ENCODE peak calls at places on chromosome 6, in four cellular contexts. I, F, Y and K are unnamed samples.

GRCh38 chr6:104983776-104984175 is 26.9 kb downstream of the LIN28B start:
- DNase-seq in I (no peak), F (no peak), Y (no peak), K (no peak)

GRCh38 chr6:74936886-74937285 is 269.0 kb downstream of the COL12A1 start:
- DNase-seq in I (no peak), F (peak; percentile 82), Y (no peak), K (no peak)

GRCh38 chr6:12729467-12729866 is 12.9 kb downstream of the PHACTR1 start:
- DNase-seq in I (no peak), F (no peak), Y (no peak), K (no peak)

GRCh38 chr6:42904467-42904866 is 11.4 kb upstream of the PTCRA start:
- DNase-seq in I (no peak), F (no peak), Y (no peak), K (no peak)

GRCh38 chr6:135030532-135031178 is 24.0 kb downstream of the HBS1L start:
- DNase-seq in I (no peak), F (peak; percentile 23), Y (no peak), K (no peak)

GRCh38 chr6:7262746-7263335 is 50.2 kb downstream of the SSR1 start:
- DNase-seq in I (no peak), F (no peak), Y (no peak), K (no peak)

GRCh38 chr6:24126586-24127192 is 674 bp downstream of the NRSN1 start:
- DNase-seq in I (no peak), F (peak; percentile 59), Y (no peak), K (peak; percentile 43)

GRCh38 chr6:36760685-36761435 is 63.2 kb downstream of the RAB44 start:
- DNase-seq in I (no peak), F (no peak), Y (no peak), K (peak; percentile 63)

GRCh38 chr6:31734703-31735500 is 1.4 kb downstream of the CLIC1 start:
- DNase-seq in I (no peak), F (peak; percentile 82), Y (peak; percentile 73), K (peak; percentile 6)

GRCh38 chr6:147578159-147578558 is 69.7 kb downstream of the SAMD5 start:
- DNase-seq in I (no peak), F (no peak), Y (no peak), K (no peak)

GRCh38 chr6:15511248-15512125 is 151.3 kb downstream of the DTNBP1 start:
- DNase-seq in I (peak; percentile 82), F (no peak), Y (no peak), K (no peak)

GRCh38 chr6:91299544-91300491 is 712.9 kb upstream of the MAP3K7 start:
- DNase-seq in I (peak; percentile 10), F (no peak), Y (no peak), K (no peak)

GRCh38 chr6:150027806-150028565 is 2.7 kb upstream of the RAET1L start:
- DNase-seq in I (no peak), F (no peak), Y (no peak), K (no peak)

GRCh38 chr6:41664271-41664670 is 26.0 kb downstream of the MDFI start:
- DNase-seq in I (no peak), F (no peak), Y (no peak), K (no peak)

GRCh38 chr6:4291453-4292403 is 156.4 kb upstream of the ECI2 start:
- DNase-seq in I (no peak), F (peak; percentile 71), Y (no peak), K (no peak)

GRCh38 chr6:138465007-138465645 is 34.2 kb downstream of the NHSL1 start:
- DNase-seq in I (no peak), F (peak; percentile 95), Y (no peak), K (no peak)
- H3K27ac ChIP-seq in I (no peak overlapping the region), F (peak overlapping the region; percentile 79), Y (no peak overlapping the region), K (no peak overlapping the region)

GRCh38 chr6:133240511-133241087 is 558 bp upstream of the EYA4 start:
- DNase-seq in I (peak; percentile 59), F (no peak), Y (no peak), K (no peak)
- H3K27ac ChIP-seq in I (peak overlapping the region; percentile 99), F (no peak overlapping the region), Y (no peak overlapping the region), K (peak overlapping the region; percentile 60)

GRCh38 chr6:1470040-1470439 is 80.7 kb downstream of the FOXF2 start:
- DNase-seq in I (no peak), F (no peak), Y (no peak), K (no peak)
- H3K27ac ChIP-seq in I (no peak overlapping the region), F (no peak overlapping the region), Y (no peak overlapping the region), K (no peak overlapping the region)

DNA sequence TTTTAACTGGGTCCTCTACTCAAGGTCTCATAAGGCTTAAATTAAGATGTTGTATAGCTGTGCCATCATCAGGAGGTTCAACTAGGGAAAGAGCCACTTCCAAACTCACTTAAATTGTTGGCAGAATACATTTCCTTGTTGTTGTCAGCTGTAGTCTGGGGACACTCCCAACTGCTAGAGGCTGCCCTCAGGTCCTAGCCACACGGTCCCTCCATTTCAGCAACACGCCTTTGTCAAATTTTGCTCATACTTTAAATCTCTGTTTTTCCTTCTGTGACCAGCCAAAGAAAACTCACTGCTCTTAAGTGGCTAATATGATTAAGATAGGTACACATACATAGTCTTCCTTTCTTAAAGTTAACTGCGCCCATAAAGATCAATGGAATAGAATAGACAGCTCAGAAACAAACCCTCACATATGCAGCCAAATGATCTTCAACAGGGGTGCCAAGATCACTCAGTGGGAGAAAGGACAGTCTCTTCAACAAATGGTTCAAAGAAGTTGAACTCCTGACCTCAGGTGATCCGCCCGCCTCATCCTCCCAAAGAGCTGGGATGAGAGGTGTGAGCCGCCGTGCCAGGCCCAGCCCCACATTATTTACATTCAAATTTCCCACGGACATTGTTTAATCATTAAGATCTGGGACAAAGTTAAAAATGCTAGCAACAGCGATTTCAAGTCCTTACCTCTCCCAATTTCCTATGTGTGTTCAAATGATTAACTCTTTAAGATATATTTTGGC is 76.4 kb upstream of the ELOVL5 start:
- DNase-seq in I (no peak), F (no peak), Y (no peak), K (no peak)
- H3K27ac ChIP-seq in I (no peak overlapping the region), F (no peak overlapping the region), Y (no peak overlapping the region), K (no peak overlapping the region)

GRCh38 chr6:34667481-34668238 is 28.9 kb downstream of the ILRUN start:
- DNase-seq in I (no peak), F (no peak), Y (no peak), K (no peak)
- H3K27ac ChIP-seq in I (peak overlapping the region; percentile 41), F (no peak overlapping the region), Y (no peak overlapping the region), K (no peak overlapping the region)